ENCODE peak calls at places on chromosomes 2 and 18, in ten cellular contexts. X is dorsolateral prefrontal cortex, V is Peyer's patch, U is kidney, B is HepG2, Y is fibroblast of lung, P is esophagus squamous epithelium, E is IMR-90, W is tibial nerve, C is endodermal cell. Q is an unnamed sample.

GRCh38 chr2:127906206-127906926 is 20.6 kb upstream of the AMMECR1L start:
- DNase-seq in X (no peak), V (no peak), U (no peak), B (no peak), Y (no peak), P (no peak), E (no peak), W (no peak), C (peak; percentile 66), Q (no peak)

GRCh38 chr2:59233448-59233847 is 992.3 kb upstream of the FANCL start:
- DNase-seq in X (no peak), V (no peak), U (no peak), B (no peak), Y (no peak), P (no peak), E (no peak), W (no peak), C (no peak), Q (no peak)

GRCh38 chr2:151060334-151060733 is 201.3 kb downstream of the RBM43 start:
- DNase-seq in X (no peak), V (no peak), U (no peak), B (no peak), Y (no peak), P (no peak), E (no peak), W (no peak), C (no peak), Q (no peak)

GRCh38 chr2:19648583-19648982 is 253.2 kb downstream of the TTC32 start:
- DNase-seq in X (no peak), V (no peak), U (no peak), B (no peak), Y (peak; percentile 81), P (no peak), E (peak; percentile 90), W (peak; percentile 70), C (no peak), Q (no peak)

GRCh38 chr2:191321861-191322662 is 76.9 kb downstream of the MYO1B start:
- DNase-seq in X (no peak), V (peak; percentile 21), U (no peak), B (no peak), Y (peak; percentile 95), P (no peak), E (peak; percentile 51), W (no peak), C (peak; percentile 87), Q (peak; percentile 54)

GRCh38 chr18:10403675-10404074 is 50.8 kb upstream of the APCDD1 start:
- DNase-seq in X (no peak), V (no peak), U (no peak), B (no peak), Y (no peak), P (no peak), E (no peak), W (no peak), C (no peak), Q (peak; percentile 64)

GRCh38 chr2:212580117-212580516 is 41.5 kb upstream of the ERBB4 start:
- DNase-seq in X (no peak), V (no peak), U (no peak), B (no peak), Y (no peak), P (no peak), E (no peak), W (no peak), C (no peak), Q (no peak)

GRCh38 chr2:237858294-237859081 is 935 bp upstream of the RAMP1 start:
- DNase-seq in X (peak; percentile 86), V (peak; percentile 21), U (peak; percentile 84), B (peak; percentile 78), Y (peak; percentile 86), P (no peak), E (peak; percentile 91), W (peak; percentile 61), C (peak; percentile 89), Q (peak; percentile 81)

GRCh38 chr2:164840458-164840929 is 1.1 kb downstream of the COBLL1 start:
- DNase-seq in X (no peak), V (peak; percentile 77), U (peak; percentile 91), B (peak; percentile 91), Y (peak; percentile 6), P (no peak), E (no peak), W (no peak), C (no peak), Q (peak; percentile 67)

GRCh38 chr2:57936216-57936615 is 110.4 kb upstream of the VRK2 start:
- DNase-seq in X (no peak), V (no peak), U (no peak), B (no peak), Y (peak; percentile 36), P (no peak), E (peak; percentile 47), W (no peak), C (no peak), Q (no peak)

GRCh38 chr2:86518498-86518897 is 44.7 kb downstream of the CHMP3 start:
- DNase-seq in X (peak; percentile 67), V (no peak), U (no peak), B (peak; percentile 39), Y (no peak), P (no peak), E (no peak), W (peak; percentile 6), C (peak; percentile 46), Q (peak; percentile 27)

GRCh38 chr18:13247506-13247905 is 28.9 kb downstream of the LDLRAD4 start:
- DNase-seq in X (no peak), V (no peak), U (no peak), B (no peak), Y (no peak), P (no peak), E (no peak), W (no peak), C (peak; percentile 29), Q (no peak)

GRCh38 chr2:209584915-209585314 is 161.1 kb downstream of the MAP2 start:
- DNase-seq in X (peak; percentile 58), V (no peak), U (no peak), B (no peak), Y (no peak), P (no peak), E (no peak), W (no peak), C (no peak), Q (no peak)

GRCh38 chr2:230895536-230896345 is 29.3 kb downstream of the GPR55 start:
- DNase-seq in X (peak; percentile 3), V (peak; percentile 7), U (peak; percentile 88), B (no peak), Y (no peak), P (no peak), E (no peak), W (no peak), C (peak; percentile 31), Q (peak; percentile 1)

GRCh38 chr2:162126145-162126926 is 25.7 kb downstream of the GCG start:
- DNase-seq in X (peak; percentile 40), V (no peak), U (no peak), B (no peak), Y (peak; percentile 45), P (no peak), E (peak; percentile 34), W (no peak), C (no peak), Q (no peak)

GRCh38 chr2:61356261-61356957 is 114.5 kb downstream of the USP34 start:
- DNase-seq in X (no peak), V (no peak), U (no peak), B (peak; percentile 43), Y (peak; percentile 15), P (no peak), E (peak; percentile 50), W (no peak), C (no peak), Q (no peak)

GRCh38 chr2:120817956-120818325 is 82.3 kb downstream of the GLI2 start:
- DNase-seq in X (no peak), V (no peak), U (peak; percentile 40), B (no peak), Y (no peak), P (no peak), E (no peak), W (no peak), C (no peak), Q (no peak)
- H3K27ac ChIP-seq in X (no peak overlapping the region), V (peak overlapping the region; percentile 41), U (no peak overlapping the region), B (no peak overlapping the region), Y (peak overlapping the region; percentile 42), P (no peak overlapping the region), E (peak overlapping the region; percentile 57), W (no peak overlapping the region), C (no peak overlapping the region), Q (no peak overlapping the region)

GRCh38 chr2:84302513-84303412 is 156.3 kb downstream of the SUCLG1 start:
- DNase-seq in X (peak; percentile 58), V (no peak), U (no peak), B (peak; percentile 83), Y (peak; percentile 23), P (no peak), E (peak; percentile 43), W (no peak), C (peak; percentile 82), Q (peak; percentile 53)
- TF ChIP-seq CTCF in X (peak; percentile 91), V (peak; percentile 95), U (peak; percentile 80), B (peak; percentile 94), Y (peak; percentile 84), P (peak; percentile 62), E (peak; percentile 68), W (peak; percentile 36), C (peak; percentile 94), Q (peak; percentile 91)

GRCh38 chr18:62658028-62658427 is 57.3 kb upstream of the PHLPP1 start:
- DNase-seq in X (no peak), V (no peak), U (no peak), B (no peak), Y (no peak), P (no peak), E (no peak), W (no peak), C (no peak), Q (no peak)
- H3K4me3 ChIP-seq in X (no peak overlapping the region), V (no peak overlapping the region), U (no peak overlapping the region), B (no peak overlapping the region), Y (no peak overlapping the region), P (no peak overlapping the region), E (no peak overlapping the region), W (no peak overlapping the region), C (no peak overlapping the region), Q (no peak overlapping the region)

DNA sequence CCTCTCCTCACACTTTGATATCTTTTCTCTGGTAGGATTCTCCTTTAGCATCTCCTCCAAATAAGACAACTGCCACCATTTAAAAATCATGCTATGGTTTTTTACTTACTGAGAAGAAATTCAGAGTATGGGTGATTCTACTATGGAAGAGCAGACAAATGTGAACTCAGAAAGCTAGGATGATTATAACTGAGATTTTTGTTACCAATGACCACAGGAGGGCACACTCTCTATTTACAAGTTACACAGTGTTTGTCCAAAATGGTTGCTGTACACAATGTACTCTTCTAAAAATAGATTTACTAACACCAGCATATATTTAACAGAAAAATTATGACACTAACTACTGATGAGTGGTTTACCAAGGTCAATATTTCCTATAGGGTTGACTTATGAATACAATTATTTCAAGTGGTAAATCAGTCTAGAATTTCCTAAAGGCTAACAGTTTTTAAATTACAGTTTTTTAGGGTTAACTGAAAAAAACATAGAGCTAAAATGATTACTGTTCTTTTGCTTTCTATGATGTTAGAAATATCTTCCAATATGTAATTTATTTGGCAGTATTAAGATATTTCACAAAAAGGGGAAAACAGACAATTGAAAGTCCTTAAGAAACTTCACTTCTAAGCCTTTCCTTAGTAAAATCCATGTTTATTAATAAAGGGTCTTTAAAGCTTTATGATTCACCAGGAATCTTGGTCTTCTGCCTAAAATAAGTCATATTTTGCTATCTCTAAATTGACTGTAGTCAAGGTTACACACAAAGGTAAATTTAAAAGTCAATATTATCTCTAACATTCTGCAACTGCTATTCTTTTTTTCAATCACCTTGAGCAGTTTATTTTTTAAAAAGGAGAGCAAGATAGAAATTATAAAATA is 57.2 kb downstream of the MAP4K3 start:
- DNase-seq in X (no peak), V (no peak), U (no peak), B (peak; percentile 59), Y (peak; percentile 61), P (no peak), E (peak; percentile 68), W (peak; percentile 65), C (no peak), Q (no peak)
- H3K27ac ChIP-seq in X (peak overlapping the region; percentile 69), V (no peak overlapping the region), U (peak overlapping the region; percentile 40), B (peak overlapping the region; percentile 36), Y (peak overlapping the region; percentile 34), P (peak overlapping the region; percentile 45), E (no peak overlapping the region), W (peak overlapping the region; percentile 48), C (no peak overlapping the region), Q (no peak overlapping the region)

GRCh38 chr18:48902023-48902855 is 48.5 kb downstream of the SMAD7 start:
- DNase-seq in X (no peak), V (peak; percentile 32), U (peak; percentile 98), B (peak; percentile 86), Y (peak; percentile 97), P (no peak), E (peak; percentile 91), W (peak; percentile 66), C (peak; percentile 39), Q (no peak)
- TF ChIP-seq CTCF in X (no peak), V (no peak), U (no peak), B (peak; percentile 65), Y (no peak), P (no peak), E (no peak), W (no peak), C (no peak), Q (no peak)